ENCODE peak calls at places on chromosomes 3 and 15, in seven cellular contexts. L is kidney tubule cell, N is nephron progenitor cell, F is mucosa of gallbladder, A is head of caudate nucleus, M is body of pancreas, U is colonic mucosa. G is an unnamed sample.
A peak's percentile ranks its signal among the peaks of the same experiment; 100 is the strongest.

GRCh38 chr3:46286936-46287335 is 44.7 kb downstream of the CCR3 start:
- DNase-seq in F (no peak), M (no peak), N (no peak), U (no peak), A (no peak), L (no peak), G (no peak)

GRCh38 chr3:101464235-101464634 is 48.8 kb downstream of the SENP7 start:
- DNase-seq in A (no peak), L (no peak), U (no peak), N (no peak), F (no peak), M (no peak), G (no peak)

GRCh38 chr3:149330609-149331008 is 2.8 kb downstream of the TM4SF18 start:
- DNase-seq in N (no peak), M (no peak), L (peak; percentile 96), F (peak; percentile 44), U (no peak), A (no peak), G (no peak)

GRCh38 chr3:124144035-124144814 is 152.3 kb upstream of the ROPN1 start:
- DNase-seq in U (no peak), A (no peak), N (no peak), M (no peak), L (no peak), F (no peak), G (no peak)

GRCh38 chr3:47394140-47394855 is 13.5 kb downstream of the PTPN23 start:
- DNase-seq in U (no peak), L (peak; percentile 74), N (peak; percentile 27), F (no peak), M (no peak), A (no peak), G (no peak)

GRCh38 chr3:151345854-151346253 is 16.5 kb upstream of the P2RY13 start:
- DNase-seq in N (no peak), F (peak; percentile 12), A (no peak), M (no peak), L (peak; percentile 61), U (no peak), G (no peak)

GRCh38 chr3:13229291-13229949 is 156.2 kb upstream of the IQSEC1 start:
- DNase-seq in N (no peak), L (peak; percentile 51), A (no peak), U (no peak), M (no peak), F (no peak), G (peak; percentile 43)

GRCh38 chr15:76866716-76867321 is 38.3 kb downstream of the SCAPER start:
- DNase-seq in M (no peak), N (no peak), F (no peak), U (no peak), A (no peak), L (peak; percentile 34), G (peak; percentile 21)

GRCh38 chr3:111369953-111370352 is 172.0 kb upstream of the CD96 start:
- DNase-seq in A (no peak), M (no peak), F (no peak), U (no peak), N (no peak), L (peak; percentile 53), G (no peak)

GRCh38 chr3:68878322-68878721 is 54.0 kb downstream of the TAFA4 start:
- DNase-seq in M (no peak), N (no peak), L (peak; percentile 15), U (no peak), F (no peak), A (no peak), G (peak; percentile 18)

GRCh38 chr3:123104550-123104949 is 37.7 kb downstream of the PDIA5 start:
- DNase-seq in L (peak; percentile 67), M (no peak), F (no peak), U (no peak), N (no peak), A (no peak), G (no peak)

GRCh38 chr3:186217820-186218164 is 108.9 kb upstream of the ETV5 start:
- DNase-seq in U (no peak), N (no peak), M (no peak), L (peak; percentile 48), A (no peak), F (no peak), G (peak; percentile 93)

GRCh38 chr3:61381745-61382392 is 130.6 kb upstream of the FHIT start:
- DNase-seq in A (no peak), N (no peak), L (peak; percentile 68), F (peak; percentile 12), U (no peak), M (no peak), G (peak; percentile 76)

GRCh38 chr3:45124379-45124778 is 21.8 kb downstream of the CDCP1 start:
- DNase-seq in M (no peak), F (no peak), L (peak; percentile 98), N (no peak), U (no peak), A (no peak), G (no peak)

GRCh38 chr3:168884353-168884903 is 779.1 kb downstream of the MECOM start:
- DNase-seq in M (peak; percentile 47), L (peak; percentile 91), F (peak; percentile 72), A (no peak), U (peak; percentile 58), N (no peak), G (no peak)

GRCh38 chr15:73983211-73983727 is 8.8 kb downstream of the STOML1 start:
- DNase-seq in A (no peak), F (peak; percentile 60), U (peak; percentile 35), M (peak; percentile 56), N (no peak), L (peak; percentile 94), G (no peak)

GRCh38 chr3:147614210-147614609 is 205.0 kb downstream of the ZIC1 start:
- DNase-seq in A (no peak), F (no peak), M (no peak), N (no peak), L (no peak), U (no peak), G (no peak)

GRCh38 chr15:29337156-29337959 is 67.7 kb upstream of the NSMCE3 start:
- DNase-seq in F (no peak), A (peak; percentile 33), N (no peak), M (peak; percentile 55), U (no peak), L (no peak), G (no peak)

GRCh38 chr3:187769771-187770170 is 24.5 kb upstream of the BCL6 start:
- DNase-seq in L (no peak), M (no peak), U (no peak), F (no peak), A (no peak), N (no peak), G (no peak)

GRCh38 chr3:4417449-4417848 is 49.6 kb downstream of the SUMF1 start:
- DNase-seq in L (peak; percentile 15), M (no peak), U (no peak), N (no peak), F (no peak), A (no peak), G (no peak)

GRCh38 chr3:149507491-149508324 is 33.2 kb downstream of the TM4SF4 start:
- DNase-seq in U (no peak), N (no peak), A (peak; percentile 34), M (peak; percentile 13), L (peak; percentile 32), F (no peak), G (no peak)

GRCh38 chr15:78932216-78932808 is 12.5 kb downstream of the CTSH start:
- DNase-seq in U (no peak), N (no peak), A (no peak), L (no peak), M (no peak), F (no peak), G (no peak)

GRCh38 chr3:167813169-167814123 is 77.9 kb downstream of the SERPINI1 start:
- DNase-seq in N (no peak), M (no peak), L (no peak), A (no peak), F (no peak), U (no peak), G (no peak)

GRCh38 chr3:22720596-22720995 is 482.5 kb upstream of the UBE2E2 start:
- DNase-seq in N (no peak), M (no peak), L (no peak), A (no peak), U (no peak), F (no peak), G (no peak)

GRCh38 chr15:95208988-95209387 is 977.6 kb downstream of the MCTP2 start:
- DNase-seq in M (no peak), A (no peak), N (no peak), L (peak; percentile 3), U (no peak), F (no peak), G (no peak)

GRCh38 chr15:38512901-38513300 is 51.7 kb downstream of the RASGRP1 start:
- DNase-seq in F (no peak), A (no peak), U (no peak), L (no peak), M (no peak), N (no peak), G (no peak)

GRCh38 chr3:136818191-136818850 is 605 bp upstream of the SLC35G2 start:
- DNase-seq in F (peak; percentile 11), A (no peak), M (peak; percentile 56), L (peak; percentile 87), N (peak; percentile 21), U (no peak), G (peak; percentile 97)

GRCh38 chr3:14248477-14248848 is 69.8 kb downstream of the LSM3 start:
- DNase-seq in A (no peak), F (no peak), L (no peak), U (no peak), N (no peak), M (no peak), G (no peak)

GRCh38 chr15:68500363-68501317 is 68.7 kb upstream of the ITGA11 start:
- DNase-seq in L (no peak), U (no peak), F (no peak), A (no peak), N (no peak), M (no peak), G (no peak)

GRCh38 chr3:128312271-128312670 is 154.4 kb downstream of the DNAJB8 start:
- DNase-seq in U (no peak), N (no peak), M (no peak), A (no peak), F (peak; percentile 6), L (no peak), G (no peak)

G was measured in SW480.